ENCODE peak calls at places on chromosomes 2 and 18, in five cellular contexts. S is fibroblast of lung, V is mammary epithelial cell, X is neuronal stem cell, H is tibial artery. G is an unnamed sample.

GRCh38 chr18:9565407-9565806 is 49.0 kb downstream of the PPP4R1 start:
- DNase-seq in S (no peak), V (no peak), X (no peak), H (no peak), G (no peak)

GRCh38 chr2:68643011-68643873 is at the start of gene PROKR1:
- DNase-seq in S (peak; percentile 27), V (peak; percentile 24), X (peak; percentile 69), H (peak; percentile 20), G (peak; percentile 35)

GRCh38 chr2:39484206-39484605 is 47.1 kb upstream of the MAP4K3 start:
- DNase-seq in S (no peak), V (no peak), X (no peak), H (no peak), G (no peak)

GRCh38 chr18:5998166-5998881 is 103.0 kb upstream of the TMEM200C start:
- DNase-seq in S (no peak), V (no peak), X (no peak), H (no peak), G (no peak)

GRCh38 chr2:99636432-99637034 is 146.7 kb upstream of the REV1 start:
- DNase-seq in S (no peak), V (no peak), X (no peak), H (peak; percentile 70), G (no peak)

GRCh38 chr2:219160186-219161017 is at the start of gene NHEJ1:
- DNase-seq in S (peak; percentile 90), V (peak; percentile 88), X (peak; percentile 93), H (peak; percentile 99), G (peak; percentile 92)

GRCh38 chr2:240452471-240453256 is 17.2 kb downstream of the GPC1 start:
- DNase-seq in S (peak; percentile 55), V (peak; percentile 39), X (peak; percentile 79), H (no peak), G (peak; percentile 70)

GRCh38 chr2:180979086-180979934 is 1.1 kb upstream of the UBE2E3 start:
- DNase-seq in S (peak; percentile 88), V (peak; percentile 58), X (peak; percentile 21), H (no peak), G (peak; percentile 95)

GRCh38 chr2:98598781-98599428 is 9.4 kb downstream of the COA5 start:
- DNase-seq in S (peak; percentile 50), V (peak; percentile 62), X (no peak), H (no peak), G (peak; percentile 89)

GRCh38 chr2:149031396-149031795 is 7.1 kb upstream of the LYPD6B start:
- DNase-seq in S (no peak), V (no peak), X (no peak), H (no peak), G (no peak)

GRCh38 chr18:12657048-12657848 is 659 bp downstream of the SPIRE1 start:
- DNase-seq in S (peak; percentile 58), V (peak; percentile 30), X (peak; percentile 21), H (peak; percentile 36), G (peak; percentile 32)

GRCh38 chr2:202178342-202178958 is 59.9 kb downstream of the SUMO1 start:
- DNase-seq in S (peak; percentile 62), V (peak; percentile 46), X (peak; percentile 71), H (peak; percentile 64), G (peak; percentile 88)

GRCh38 chr2:16406929-16407328 is 258.7 kb downstream of the CYRIA start:
- DNase-seq in S (no peak), V (no peak), X (no peak), H (no peak), G (no peak)

GRCh38 chr2:128433911-128434550 is 115.4 kb upstream of the HS6ST1 start:
- DNase-seq in S (no peak), V (no peak), X (no peak), H (peak; percentile 6), G (no peak)

GRCh38 chr2:20501974-20502373 is 55.1 kb downstream of the RHOB start:
- DNase-seq in S (peak; percentile 88), V (peak; percentile 92), X (no peak), H (no peak), G (peak; percentile 31)

GRCh38 chr2:219508933-219509779 is 5.1 kb upstream of the ASIC4 start:
- DNase-seq in S (no peak), V (no peak), X (no peak), H (no peak), G (no peak)

GRCh38 chr2:171430516-171431410 is 3.0 kb downstream of the METTL8 start:
- DNase-seq in S (no peak), V (no peak), X (no peak), H (no peak), G (no peak)

GRCh38 chr2:171431677-171432167 is 2.1 kb downstream of the METTL8 start:
- DNase-seq in S (no peak), V (no peak), X (no peak), H (no peak), G (no peak)

GRCh38 chr2:171433763-171434670 is at the start of the genes DCAF17 and METTL8:
- DNase-seq in S (peak; percentile 95), V (peak; percentile 98), X (peak; percentile 95), H (peak; percentile 95), G (peak; percentile 97)

GRCh38 chr2:171432969-171433762 is 624 bp downstream of the METTL8 start:
- DNase-seq in S (peak; percentile 22), V (peak; percentile 85), X (no peak), H (no peak), G (peak; percentile 66)

DNA sequence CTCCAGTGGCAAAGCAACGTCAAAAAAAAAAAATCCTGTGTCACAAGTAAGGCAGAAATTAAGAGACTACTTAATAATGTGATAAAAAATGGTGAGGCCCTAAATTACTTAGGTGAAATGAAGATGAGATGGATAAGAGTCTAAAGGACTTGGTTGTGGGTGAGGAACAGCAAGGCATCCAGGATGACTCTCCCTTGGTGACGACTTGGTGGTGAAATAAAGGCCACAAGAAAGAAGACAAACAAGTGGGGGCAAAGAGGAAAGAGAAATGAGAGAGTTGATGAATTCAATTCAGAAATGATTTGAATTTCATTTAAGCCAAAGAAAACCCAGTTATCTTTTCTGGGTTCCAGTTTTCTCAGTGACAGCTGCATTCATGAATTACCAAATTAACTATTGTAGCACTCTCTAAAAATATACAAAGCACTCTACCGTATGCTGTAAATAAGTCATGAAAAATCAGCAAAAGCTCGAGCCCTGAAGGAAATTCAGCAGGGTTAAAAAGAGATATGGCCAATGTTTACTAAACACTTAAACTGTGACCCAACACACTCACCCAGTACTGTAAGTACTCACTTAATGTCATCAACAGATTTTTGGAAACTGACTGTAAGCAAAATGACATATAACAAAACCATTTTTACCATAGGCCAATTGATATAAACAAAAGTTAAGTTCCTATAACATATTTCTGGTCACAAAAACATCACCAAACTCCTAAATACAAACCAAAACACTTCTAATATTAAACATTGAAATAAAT is 1.4 kb downstream of the METTL8 start:
- DNase-seq in S (no peak), V (no peak), X (no peak), H (no peak), G (no peak)
- H3K9me3 ChIP-seq in S (no peaks in the 10 kb centered on the region), V (peaks cover 6% of the 10 kb centered on the region), X (no peaks in the 10 kb centered on the region), H (no peaks in the 10 kb centered on the region), G (peaks cover 6% of the 10 kb centered on the region)

GRCh38 chr18:35303610-35304009 is 13.6 kb upstream of the ZSCAN30 start:
- DNase-seq in S (no peak), V (no peak), X (no peak), H (no peak), G (no peak)
- H3K9me3 ChIP-seq in S (peaks cover 4% of the 10 kb centered on the region), V (peaks cover 76% of the 10 kb centered on the region), X (peaks cover 17% of the 10 kb centered on the region), H (peaks cover 92% of the 10 kb centered on the region), G (no peaks in the 10 kb centered on the region)

DNA sequence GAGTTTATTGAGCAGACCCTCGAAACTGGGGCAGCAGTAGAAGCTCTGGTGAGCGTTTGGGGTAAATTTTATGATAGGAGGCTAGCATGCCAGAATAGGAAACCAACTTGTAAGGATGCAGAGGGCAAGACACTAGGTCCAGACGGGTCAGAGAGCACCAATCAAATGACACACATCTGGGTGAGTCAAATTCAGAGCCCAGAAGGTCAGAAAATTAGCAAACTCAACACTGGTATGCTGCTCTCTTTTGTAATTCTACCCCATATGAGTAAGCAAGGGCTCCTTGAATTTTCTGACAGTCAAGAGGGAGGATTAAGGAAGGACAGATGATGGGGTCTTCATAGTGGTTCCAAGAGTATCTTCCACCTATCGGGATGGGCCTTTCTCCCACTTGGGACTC is 209.8 kb downstream of the BCL2 start:
- DNase-seq in S (no peak), V (no peak), X (no peak), H (no peak), G (no peak)
- H3K9me3 ChIP-seq in S (no peaks in the 10 kb centered on the region), V (no peaks in the 10 kb centered on the region), X (no peaks in the 10 kb centered on the region), H (no peaks in the 10 kb centered on the region), G (no peaks in the 10 kb centered on the region)

GRCh38 chr2:210113636-210114235 is 57.5 kb downstream of the KANSL1L start:
- DNase-seq in S (no peak), V (no peak), X (no peak), H (no peak), G (no peak)

GRCh38 chr2:210112871-210113270 is 58.3 kb downstream of the KANSL1L start:
- DNase-seq in S (no peak), V (no peak), X (no peak), H (no peak), G (no peak)
- H3K9me3 ChIP-seq in S (no peaks in the 10 kb centered on the region), V (no peaks in the 10 kb centered on the region), X (peaks cover 4% of the 10 kb centered on the region), H (peaks cover 20% of the 10 kb centered on the region), G (no peaks in the 10 kb centered on the region)

DNA sequence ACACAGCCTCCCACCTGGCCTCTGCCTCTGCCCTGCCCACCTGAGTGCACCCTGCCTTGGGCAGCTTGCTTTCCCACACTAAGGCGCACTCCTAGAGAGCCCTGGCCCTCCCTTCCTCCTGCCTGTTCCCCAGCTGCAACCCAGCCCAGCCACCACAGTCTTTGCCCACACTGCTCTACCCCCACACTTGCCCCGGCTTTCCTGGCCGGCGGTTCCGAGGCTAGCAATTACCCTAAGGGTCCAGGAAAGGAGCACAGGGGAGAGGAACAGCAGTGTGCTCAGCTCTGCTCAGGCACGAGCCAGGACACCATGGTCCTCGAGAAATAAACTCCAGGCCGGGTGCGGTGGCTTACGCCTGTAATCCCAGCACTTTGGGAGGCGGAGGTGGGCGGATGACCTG is 237.8 kb upstream of the RAB6C start:
- DNase-seq in S (no peak), V (no peak), X (no peak), H (no peak), G (no peak)
- H3K9me3 ChIP-seq in S (no peaks in the 10 kb centered on the region), V (peaks cover 10% of the 10 kb centered on the region), X (no peaks in the 10 kb centered on the region), H (no peaks in the 10 kb centered on the region), G (no peaks in the 10 kb centered on the region)

DNA sequence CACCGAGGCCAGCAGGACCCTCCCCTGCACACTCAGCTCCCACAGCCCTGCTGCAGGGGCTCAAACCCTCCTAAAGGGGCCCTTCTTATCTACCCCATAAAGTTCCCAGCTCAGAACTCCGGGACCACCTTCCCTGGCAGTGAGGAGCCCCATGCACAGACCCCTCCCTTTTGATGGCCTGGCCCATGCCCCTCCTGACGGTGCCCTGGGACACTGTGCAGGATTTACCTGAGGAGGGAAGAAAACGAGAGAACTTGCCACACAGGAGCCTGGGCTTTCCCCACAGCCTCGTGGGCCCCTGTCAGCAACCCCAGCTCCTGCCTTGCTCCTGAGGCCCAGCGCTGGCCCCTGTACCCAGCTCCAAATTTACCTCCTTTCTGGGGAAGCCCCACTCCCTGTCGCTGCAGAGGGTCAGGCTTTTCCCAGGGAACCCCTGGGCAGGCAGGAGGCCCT is 206.3 kb upstream of the SALL3 start:
- DNase-seq in S (no peak), V (no peak), X (no peak), H (no peak), G (no peak)
- H3K9me3 ChIP-seq in S (no peaks in the 10 kb centered on the region), V (peaks cover 19% of the 10 kb centered on the region), X (no peaks in the 10 kb centered on the region), H (no peaks in the 10 kb centered on the region), G (no peaks in the 10 kb centered on the region)

DNA sequence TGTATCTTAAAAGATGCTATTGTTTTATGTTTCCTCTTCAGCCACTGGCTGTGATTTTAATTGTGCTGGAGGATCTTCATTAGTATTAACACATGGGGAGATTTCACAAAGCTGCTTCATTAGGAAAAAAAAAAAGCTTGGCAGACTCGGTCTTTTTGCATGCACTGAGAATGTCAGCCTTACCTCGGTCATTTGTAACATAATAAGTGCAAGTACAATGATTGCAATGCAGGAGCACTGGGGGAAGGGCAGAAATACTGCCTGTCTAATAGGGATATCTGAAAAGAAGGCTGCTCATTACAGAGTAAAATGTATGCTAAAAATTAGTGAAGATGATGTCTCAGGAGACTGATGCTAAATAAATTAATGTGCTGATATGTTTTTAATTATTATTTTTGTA is 1.3 kb upstream of the BAZ2B start:
- DNase-seq in S (peak; percentile 58), V (no peak), X (peak; percentile 43), H (no peak), G (peak; percentile 17)
- H3K9me3 ChIP-seq in S (no peaks in the 10 kb centered on the region), V (no peaks in the 10 kb centered on the region), X (no peaks in the 10 kb centered on the region), H (no peaks in the 10 kb centered on the region), G (no peaks in the 10 kb centered on the region)

G was measured in PC-3.